ENCODE peak calls at places on chromosomes 3 and 15, in eight cellular contexts. One of them, this sample, is unnamed.

GRCh38 chr3:42412526-42413155 is 2.2 kb upstream of the LYZL4 start:
- DNase-seq in AG04450: no peak
- DNase-seq in colonic mucosa: no peak
- DNase-seq in Panc1: no peak
- DNase-seq in A549: no peak
- DNase-seq in GM23248: no peak
- DNase-seq in coronary artery: no peak
- DNase-seq in mammary epithelial cell: no peak
- DNase-seq in this sample: no peak

GRCh38 chr3:15086263-15086662 is 12.7 kb downstream of the RBSN start:
- DNase-seq in Panc1: no peak
- DNase-seq in A549: no peak
- DNase-seq in coronary artery: no peak
- DNase-seq in colonic mucosa: no peak
- DNase-seq in GM23248: no peak
- DNase-seq in AG04450: no peak
- DNase-seq in mammary epithelial cell: no peak
- DNase-seq in this sample: no peak

GRCh38 chr3:114809668-114810413 is 337.2 kb downstream of the ZBTB20 start:
- DNase-seq in Panc1: no peak
- DNase-seq in A549: no peak
- DNase-seq in colonic mucosa: no peak
- DNase-seq in GM23248: no peak
- DNase-seq in mammary epithelial cell: peak
- DNase-seq in AG04450: peak
- DNase-seq in coronary artery: no peak
- DNase-seq in this sample: no peak

GRCh38 chr3:188294113-188294512 is 140.2 kb downstream of the LPP start:
- DNase-seq in colonic mucosa: no peak
- DNase-seq in mammary epithelial cell: no peak
- DNase-seq in A549: no peak
- DNase-seq in Panc1: no peak
- DNase-seq in coronary artery: no peak
- DNase-seq in AG04450: no peak
- DNase-seq in GM23248: no peak
- DNase-seq in this sample: no peak

GRCh38 chr3:94522488-94522887 is 459.6 kb downstream of the NSUN3 start:
- DNase-seq in coronary artery: no peak
- DNase-seq in Panc1: no peak
- DNase-seq in A549: no peak
- DNase-seq in colonic mucosa: no peak
- DNase-seq in GM23248: no peak
- DNase-seq in AG04450: no peak
- DNase-seq in mammary epithelial cell: no peak
- DNase-seq in this sample: no peak

GRCh38 chr15:34582461-34583357 is 742 bp downstream of the GOLGA8B start:
- DNase-seq in Panc1: no peak
- DNase-seq in GM23248: peak
- DNase-seq in coronary artery: no peak
- DNase-seq in A549: peak
- DNase-seq in colonic mucosa: peak
- DNase-seq in mammary epithelial cell: peak
- DNase-seq in AG04450: no peak
- DNase-seq in this sample: peak

GRCh38 chr3:160402249-160403027 is 3.0 kb downstream of the SMC4 start:
- DNase-seq in coronary artery: no peak
- DNase-seq in A549: no peak
- DNase-seq in mammary epithelial cell: no peak
- DNase-seq in AG04450: no peak
- DNase-seq in GM23248: peak
- DNase-seq in colonic mucosa: no peak
- DNase-seq in Panc1: no peak
- DNase-seq in this sample: no peak

GRCh38 chr3:158355623-158356588 is 215.1 kb upstream of the MLF1 start:
- DNase-seq in coronary artery: no peak
- DNase-seq in AG04450: no peak
- DNase-seq in mammary epithelial cell: no peak
- DNase-seq in colonic mucosa: no peak
- DNase-seq in A549: no peak
- DNase-seq in GM23248: no peak
- DNase-seq in Panc1: no peak
- DNase-seq in this sample: no peak

GRCh38 chr15:58346361-58346760 is 85.4 kb upstream of the LIPC start:
- DNase-seq in GM23248: peak
- DNase-seq in coronary artery: no peak
- DNase-seq in colonic mucosa: no peak
- DNase-seq in A549: no peak
- DNase-seq in AG04450: no peak
- DNase-seq in mammary epithelial cell: peak
- DNase-seq in Panc1: no peak
- DNase-seq in this sample: no peak

GRCh38 chr15:73806698-73807483 is 53.7 kb upstream of the INSYN1 start:
- DNase-seq in Panc1: no peak
- DNase-seq in GM23248: no peak
- DNase-seq in AG04450: no peak
- DNase-seq in A549: no peak
- DNase-seq in coronary artery: no peak
- DNase-seq in mammary epithelial cell: no peak
- DNase-seq in colonic mucosa: no peak
- DNase-seq in this sample: no peak

GRCh38 chr15:80068578-80068977 is 9.1 kb downstream of the ZFAND6 start:
- DNase-seq in AG04450: no peak
- DNase-seq in colonic mucosa: no peak
- DNase-seq in A549: no peak
- DNase-seq in Panc1: no peak
- DNase-seq in coronary artery: no peak
- DNase-seq in mammary epithelial cell: no peak
- DNase-seq in GM23248: peak
- DNase-seq in this sample: no peak

GRCh38 chr15:41872166-41872747 is 21.6 kb downstream of the SPTBN5 start:
- DNase-seq in coronary artery: no peak
- DNase-seq in AG04450: no peak
- DNase-seq in colonic mucosa: no peak
- DNase-seq in A549: no peak
- DNase-seq in Panc1: no peak
- DNase-seq in mammary epithelial cell: peak
- DNase-seq in GM23248: no peak
- DNase-seq in this sample: no peak

GRCh38 chr3:165839296-165840076 is 2.3 kb upstream of the BCHE start:
- DNase-seq in GM23248: no peak
- DNase-seq in coronary artery: no peak
- DNase-seq in colonic mucosa: no peak
- DNase-seq in Panc1: no peak
- DNase-seq in mammary epithelial cell: no peak
- DNase-seq in AG04450: no peak
- DNase-seq in A549: no peak
- DNase-seq in this sample: peak

GRCh38 chr15:29345549-29346525 is 76.2 kb upstream of the NSMCE3 start:
- DNase-seq in mammary epithelial cell: no peak
- DNase-seq in colonic mucosa: no peak
- DNase-seq in Panc1: no peak
- DNase-seq in AG04450: no peak
- DNase-seq in GM23248: no peak
- DNase-seq in coronary artery: no peak
- DNase-seq in A549: no peak
- DNase-seq in this sample: no peak

GRCh38 chr15:78718842-78719241 is 77.8 kb upstream of the CHRNB4 start:
- DNase-seq in colonic mucosa: no peak
- DNase-seq in coronary artery: no peak
- DNase-seq in Panc1: no peak
- DNase-seq in GM23248: no peak
- DNase-seq in mammary epithelial cell: no peak
- DNase-seq in AG04450: no peak
- DNase-seq in A549: no peak
- DNase-seq in this sample: no peak

GRCh38 chr15:69394556-69395282 is 19.4 kb upstream of the KIF23 start:
- DNase-seq in colonic mucosa: peak
- DNase-seq in GM23248: peak
- DNase-seq in Panc1: peak
- DNase-seq in coronary artery: peak
- DNase-seq in mammary epithelial cell: peak
- DNase-seq in A549: peak
- DNase-seq in AG04450: no peak
- DNase-seq in this sample: peak

GRCh38 chr3:130411310-130411709 is 65.8 kb downstream of the COL6A5 start:
- DNase-seq in colonic mucosa: no peak
- DNase-seq in coronary artery: no peak
- DNase-seq in A549: no peak
- DNase-seq in GM23248: no peak
- DNase-seq in AG04450: no peak
- DNase-seq in mammary epithelial cell: no peak
- DNase-seq in Panc1: no peak
- DNase-seq in this sample: no peak

GRCh38 chr15:54046093-54046492 is 67.9 kb downstream of the UNC13C start:
- DNase-seq in colonic mucosa: no peak
- DNase-seq in AG04450: no peak
- DNase-seq in Panc1: no peak
- DNase-seq in coronary artery: no peak
- DNase-seq in mammary epithelial cell: no peak
- DNase-seq in A549: no peak
- DNase-seq in GM23248: no peak
- DNase-seq in this sample: no peak

GRCh38 chr3:29871087-29871486 is 590.2 kb downstream of the RBMS3 start:
- DNase-seq in mammary epithelial cell: no peak
- DNase-seq in colonic mucosa: no peak
- DNase-seq in A549: no peak
- DNase-seq in coronary artery: no peak
- DNase-seq in AG04450: no peak
- DNase-seq in Panc1: no peak
- DNase-seq in GM23248: no peak
- DNase-seq in this sample: no peak

GRCh38 chr3:54861248-54862067 is 66.4 kb downstream of the LRTM1 start:
- DNase-seq in GM23248: peak
- DNase-seq in coronary artery: no peak
- DNase-seq in colonic mucosa: no peak
- DNase-seq in A549: no peak
- DNase-seq in AG04450: no peak
- DNase-seq in Panc1: no peak
- DNase-seq in mammary epithelial cell: no peak
- DNase-seq in this sample: no peak

GRCh38 chr15:32683906-32684584 is 33.8 kb upstream of the GREM1 start:
- DNase-seq in colonic mucosa: no peak
- DNase-seq in mammary epithelial cell: peak
- DNase-seq in A549: no peak
- DNase-seq in coronary artery: no peak
- DNase-seq in GM23248: peak
- DNase-seq in Panc1: no peak
- DNase-seq in AG04450: peak
- DNase-seq in this sample: no peak

GRCh38 chr15:81223346-81223971 is 26.8 kb downstream of the IL16 start:
- DNase-seq in coronary artery: no peak
- DNase-seq in Panc1: no peak
- DNase-seq in colonic mucosa: no peak
- DNase-seq in GM23248: no peak
- DNase-seq in AG04450: no peak
- DNase-seq in A549: no peak
- DNase-seq in mammary epithelial cell: no peak
- DNase-seq in this sample: no peak
- H3K27ac ChIP-seq in coronary artery: peak
- H3K27ac ChIP-seq in Panc1: no peak
- H3K27ac ChIP-seq in colonic mucosa: no peak
- H3K27ac ChIP-seq in GM23248: no peak
- H3K27ac ChIP-seq in AG04450: no peak
- H3K27ac ChIP-seq in A549: no peak
- H3K27ac ChIP-seq in mammary epithelial cell: no peak
- H3K27ac ChIP-seq in this sample: no peak

GRCh38 chr3:156536524-156537316 is 18.2 kb downstream of the SSR3 start:
- DNase-seq in GM23248: no peak
- DNase-seq in AG04450: no peak
- DNase-seq in coronary artery: no peak
- DNase-seq in mammary epithelial cell: no peak
- DNase-seq in Panc1: no peak
- DNase-seq in colonic mucosa: no peak
- DNase-seq in A549: no peak
- DNase-seq in this sample: no peak
- H3K27ac ChIP-seq in GM23248: peak
- H3K27ac ChIP-seq in AG04450: no peak
- H3K27ac ChIP-seq in coronary artery: no peak
- H3K27ac ChIP-seq in mammary epithelial cell: no peak
- H3K27ac ChIP-seq in Panc1: no peak
- H3K27ac ChIP-seq in colonic mucosa: no peak
- H3K27ac ChIP-seq in A549: no peak
- H3K27ac ChIP-seq in this sample: peak

GRCh38 chr15:40796041-40796440 is 10.8 kb upstream of the ZFYVE19 start:
- DNase-seq in mammary epithelial cell: no peak
- DNase-seq in GM23248: no peak
- DNase-seq in AG04450: no peak
- DNase-seq in A549: no peak
- DNase-seq in colonic mucosa: no peak
- DNase-seq in coronary artery: no peak
- DNase-seq in Panc1: no peak
- DNase-seq in this sample: no peak

GRCh38 chr15:40792394-40792793 is 14.5 kb upstream of the ZFYVE19 start:
- DNase-seq in Panc1: no peak
- DNase-seq in colonic mucosa: no peak
- DNase-seq in mammary epithelial cell: no peak
- DNase-seq in A549: no peak
- DNase-seq in GM23248: no peak
- DNase-seq in coronary artery: no peak
- DNase-seq in AG04450: no peak
- DNase-seq in this sample: no peak

GRCh38 chr15:40795019-40795418 is 11.9 kb upstream of the ZFYVE19 start:
- DNase-seq in coronary artery: no peak
- DNase-seq in GM23248: no peak
- DNase-seq in A549: no peak
- DNase-seq in Panc1: no peak
- DNase-seq in colonic mucosa: no peak
- DNase-seq in mammary epithelial cell: no peak
- DNase-seq in AG04450: no peak
- DNase-seq in this sample: no peak

GRCh38 chr15:40793216-40793989 is 13.5 kb upstream of the ZFYVE19 start:
- DNase-seq in GM23248: peak
- DNase-seq in colonic mucosa: peak
- DNase-seq in mammary epithelial cell: peak
- DNase-seq in A549: peak
- DNase-seq in AG04450: peak
- DNase-seq in Panc1: peak
- DNase-seq in coronary artery: no peak
- DNase-seq in this sample: no peak

GRCh38 chr15:40796508-40796907 is 10.4 kb upstream of the ZFYVE19 start:
- DNase-seq in Panc1: no peak
- DNase-seq in A549: no peak
- DNase-seq in coronary artery: no peak
- DNase-seq in mammary epithelial cell: no peak
- DNase-seq in colonic mucosa: no peak
- DNase-seq in GM23248: no peak
- DNase-seq in AG04450: no peak
- DNase-seq in this sample: no peak
- H3K27ac ChIP-seq in Panc1: no peak
- H3K27ac ChIP-seq in A549: peak
- H3K27ac ChIP-seq in coronary artery: no peak
- H3K27ac ChIP-seq in mammary epithelial cell: peak
- H3K27ac ChIP-seq in colonic mucosa: peak
- H3K27ac ChIP-seq in GM23248: no peak
- H3K27ac ChIP-seq in AG04450: no peak
- H3K27ac ChIP-seq in this sample: no peak

DNA sequence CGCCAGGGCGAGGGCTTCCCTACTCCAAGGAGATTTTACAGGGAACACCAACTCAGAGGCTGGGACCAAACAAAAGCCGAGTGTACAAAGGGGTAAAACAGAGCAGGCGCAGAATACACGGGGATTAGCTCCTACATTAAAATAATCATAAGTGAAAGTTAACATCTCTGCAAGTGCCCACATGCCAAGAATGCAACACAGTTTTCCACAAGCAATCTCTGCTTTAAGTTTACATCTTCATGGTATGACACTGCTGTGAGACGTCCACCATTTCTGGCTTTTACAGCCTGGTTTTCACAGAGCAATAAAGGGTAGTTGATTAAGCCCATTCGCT is 500 bp upstream of the VGLL3 start:
- DNase-seq in A549: no peak
- DNase-seq in coronary artery: no peak
- DNase-seq in GM23248: peak
- DNase-seq in colonic mucosa: no peak
- DNase-seq in Panc1: no peak
- DNase-seq in mammary epithelial cell: no peak
- DNase-seq in AG04450: no peak
- DNase-seq in this sample: no peak
- H3K27ac ChIP-seq in A549: peak
- H3K27ac ChIP-seq in coronary artery: peak
- H3K27ac ChIP-seq in GM23248: peak
- H3K27ac ChIP-seq in colonic mucosa: peak
- H3K27ac ChIP-seq in Panc1: no peak
- H3K27ac ChIP-seq in mammary epithelial cell: peak
- H3K27ac ChIP-seq in AG04450: peak
- H3K27ac ChIP-seq in this sample: peak

This sample was measured in SJCRH30.